ENCODE peak calls at places on chromosomes 12 and 14, in six cellular contexts. T is pancreas, U is left ventricle myocardium inferior, E is mucosa of descending colon, K is GM23338, M is lower lobe of right lung. Q is an unnamed sample.

GRCh38 chr14:83867871-83868270 is 1662.1 kb upstream of the FLRT2 start:
- DNase-seq in U (no peak), T (peak; percentile 21), K (no peak), E (peak; percentile 4), M (no peak), Q (no peak)

GRCh38 chr12:103739546-103739945 is 101.5 kb downstream of the NT5DC3 start:
- DNase-seq in M (no peak), T (no peak), E (peak; percentile 50), K (no peak), U (no peak), Q (peak; percentile 40)

GRCh38 chr14:102795060-102795925 is 18.0 kb downstream of the TRAF3 start:
- DNase-seq in K (no peak), T (no peak), E (peak; percentile 73), M (peak; percentile 68), U (peak; percentile 30), Q (peak; percentile 31)

GRCh38 chr14:104673481-104673880 is 15.9 kb upstream of the INF2 start:
- DNase-seq in M (no peak), E (no peak), K (no peak), T (no peak), U (no peak), Q (no peak)

GRCh38 chr12:2955888-2956287 is 3.3 kb upstream of the TEAD4 start:
- DNase-seq in E (no peak), M (no peak), K (no peak), T (no peak), U (no peak), Q (no peak)

GRCh38 chr12:66467932-66468331 is 165.6 kb downstream of the HELB start:
- DNase-seq in E (no peak), U (no peak), K (peak; percentile 23), T (no peak), M (no peak), Q (no peak)

GRCh38 chr14:65783576-65783975 is 371.0 kb downstream of the FUT8 start:
- DNase-seq in E (no peak), T (no peak), M (no peak), U (no peak), K (no peak), Q (no peak)

GRCh38 chr12:90954921-90955320 is at the start of gene CCER1:
- DNase-seq in E (no peak), K (no peak), U (no peak), M (no peak), T (no peak), Q (no peak)

GRCh38 chr12:4781212-4781611 is 61.0 kb downstream of the GALNT8 start:
- DNase-seq in E (no peak), U (no peak), M (no peak), T (no peak), K (no peak), Q (no peak)

GRCh38 chr12:11965258-11965910 is 105.4 kb upstream of the BCL2L14 start:
- DNase-seq in K (no peak), M (no peak), T (no peak), E (no peak), U (no peak), Q (no peak)

GRCh38 chr12:55663391-55663790 is 26.7 kb downstream of the OR10P1 start:
- DNase-seq in M (no peak), E (no peak), K (no peak), T (no peak), U (no peak), Q (no peak)

GRCh38 chr12:82694970-82695369 is 8.3 kb downstream of the TMTC2 start:
- DNase-seq in K (no peak), E (no peak), U (no peak), M (no peak), T (no peak), Q (no peak)

GRCh38 chr14:38098074-38098846 is 109.4 kb upstream of the SSTR1 start:
- DNase-seq in U (no peak), K (no peak), M (no peak), E (no peak), T (no peak), Q (no peak)

GRCh38 chr14:104268725-104269436 is 130.5 kb downstream of the KIF26A start:
- DNase-seq in M (peak; percentile 36), U (no peak), E (no peak), K (no peak), T (no peak), Q (peak; percentile 6)

GRCh38 chr12:2332266-2332665 is 279.5 kb downstream of the CACNA1C start:
- DNase-seq in T (no peak), E (no peak), U (no peak), M (no peak), K (no peak), Q (no peak)

GRCh38 chr12:50504798-50505385 is at the start of gene DIP2B:
- DNase-seq in E (peak; percentile 97), M (peak; percentile 98), K (peak; percentile 95), U (peak; percentile 96), T (peak; percentile 97), Q (peak; percentile 96)

GRCh38 chr12:50505945-50506344 is 1.2 kb downstream of the DIP2B start:
- DNase-seq in T (no peak), E (peak; percentile 54), K (no peak), M (no peak), U (no peak), Q (no peak)

GRCh38 chr12:50507474-50507838 is 2.7 kb downstream of the DIP2B start:
- DNase-seq in T (no peak), U (no peak), M (no peak), E (no peak), K (no peak), Q (no peak)

GRCh38 chr12:50506753-50507473 is 2.1 kb downstream of the DIP2B start:
- DNase-seq in T (no peak), E (no peak), U (no peak), K (no peak), M (no peak), Q (no peak)

DNA sequence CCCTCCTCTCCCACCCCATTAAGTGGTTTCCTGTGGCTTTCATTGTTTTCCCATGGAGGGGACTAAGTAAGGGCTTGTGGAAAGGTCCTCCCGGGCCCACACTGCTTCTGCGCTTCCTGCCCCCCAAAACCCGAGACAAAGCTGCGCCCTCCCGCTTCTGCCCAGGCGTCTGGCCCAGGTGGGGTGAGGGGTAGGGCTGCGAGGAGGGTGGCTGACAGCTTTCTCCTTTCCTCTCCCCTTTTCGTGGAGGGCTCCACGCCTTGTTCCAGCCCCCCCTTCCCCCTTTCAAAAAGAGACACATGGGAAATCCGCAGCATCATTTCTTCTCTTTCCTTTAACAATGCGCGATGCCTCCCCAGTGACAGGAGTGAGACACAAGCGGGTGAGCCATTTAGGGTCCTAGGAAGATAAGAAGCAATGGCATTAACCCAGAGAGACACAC is 622 bp downstream of the DIP2B start:
- DNase-seq in K (no peak), E (peak; percentile 35), M (no peak), U (peak; percentile 21), T (no peak), Q (peak; percentile 22)
- H3K4me1 ChIP-seq in K (peaks cover 17% of the 10 kb centered on the region), E (peaks cover 35% of the 10 kb centered on the region), M (peaks cover 43% of the 10 kb centered on the region), U (peaks cover 59% of the 10 kb centered on the region), T (peaks cover 39% of the 10 kb centered on the region), Q (peaks cover 49% of the 10 kb centered on the region)

GRCh38 chr14:30252800-30253425 is 306.0 kb upstream of the G2E3 start:
- DNase-seq in K (no peak), T (no peak), M (no peak), U (no peak), E (no peak), Q (no peak)
- H3K4me3 ChIP-seq in K (no peak overlapping the region), T (no peak overlapping the region), M (no peak overlapping the region), U (no peak overlapping the region), E (no peak overlapping the region), Q (no peak overlapping the region)

GRCh38 chr12:116266631-116267349 is 10.7 kb downstream of the MED13L start:
- DNase-seq in T (no peak), E (no peak), M (no peak), U (no peak), K (no peak), Q (no peak)

GRCh38 chr12:116264525-116265070 is 12.9 kb downstream of the MED13L start:
- DNase-seq in M (no peak), U (no peak), E (no peak), T (no peak), K (peak; percentile 18), Q (no peak)

GRCh38 chr12:116265361-116266128 is 11.9 kb downstream of the MED13L start:
- DNase-seq in E (no peak), K (no peak), M (no peak), U (no peak), T (no peak), Q (no peak)

GRCh38 chr12:116266220-116266619 is 11.3 kb downstream of the MED13L start:
- DNase-seq in T (no peak), M (no peak), U (no peak), K (peak; percentile 64), E (no peak), Q (no peak)

GRCh38 chr12:116267948-116268347 is 9.5 kb downstream of the MED13L start:
- DNase-seq in M (no peak), K (no peak), U (no peak), E (no peak), T (no peak), Q (no peak)
- H3K4me1 ChIP-seq in M (peaks cover 54% of the 10 kb centered on the region), K (peaks cover 37% of the 10 kb centered on the region), U (peaks cover 88% of the 10 kb centered on the region), E (peaks cover 17% of the 10 kb centered on the region), T (peaks cover 44% of the 10 kb centered on the region), Q (peaks cover 34% of the 10 kb centered on the region)

GRCh38 chr12:93868771-93869170 is 191.6 kb downstream of the CRADD start:
- DNase-seq in M (no peak), K (no peak), T (no peak), U (no peak), E (no peak), Q (no peak)

GRCh38 chr12:93865751-93866150 is 188.6 kb downstream of the CRADD start:
- DNase-seq in E (no peak), M (no peak), K (no peak), U (no peak), T (no peak), Q (no peak)

GRCh38 chr12:93873561-93873960 is 196.4 kb downstream of the CRADD start:
- DNase-seq in E (no peak), U (no peak), T (no peak), K (no peak), M (no peak), Q (no peak)

GRCh38 chr12:93875157-93875556 is 198.0 kb downstream of the CRADD start:
- DNase-seq in M (no peak), T (no peak), K (no peak), U (no peak), E (no peak), Q (no peak)

GRCh38 chr12:93870020-93870795 is 193.0 kb downstream of the CRADD start:
- DNase-seq in M (no peak), K (no peak), U (no peak), E (no peak), T (no peak), Q (no peak)
- H3K4me3 ChIP-seq in M (no peak overlapping the region), K (no peak overlapping the region), U (no peak overlapping the region), E (no peak overlapping the region), T (no peak overlapping the region), Q (no peak overlapping the region)

DNA sequence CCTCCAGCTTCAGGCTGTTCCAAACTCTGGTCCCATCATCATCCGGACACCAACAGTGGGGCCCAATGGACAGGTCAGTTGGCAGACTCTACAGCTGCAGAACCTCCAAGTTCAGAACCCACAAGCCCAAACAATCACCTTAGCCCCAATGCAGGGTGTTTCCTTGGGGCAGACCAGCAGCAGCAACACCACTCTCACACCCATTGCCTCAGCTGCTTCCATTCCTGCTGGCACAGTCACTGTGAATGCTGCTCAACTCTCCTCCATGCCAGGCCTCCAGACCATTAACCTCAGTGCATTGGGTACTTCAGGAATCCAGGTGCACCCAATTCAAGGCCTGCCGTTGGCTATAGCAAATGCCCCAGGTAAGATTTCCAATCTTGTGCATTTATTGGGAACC is 3.3 kb downstream of the SP1 start:
- DNase-seq in U (no peak), T (no peak), K (no peak), E (no peak), M (no peak), Q (no peak)
- H3K4me1 ChIP-seq in U (peaks cover 82% of the 10 kb centered on the region), T (peaks cover 80% of the 10 kb centered on the region), K (peaks cover 19% of the 10 kb centered on the region), E (peaks cover 78% of the 10 kb centered on the region), M (peaks cover 83% of the 10 kb centered on the region), Q (peaks cover 52% of the 10 kb centered on the region)